ENCODE peak calls at places on chromosomes 3 and 15, in ten cellular contexts. O is heart left ventricle, Q is pancreas, H is lower lobe of right lung, C is fibroblast of lung, G is HCT116, Z is kidney, E is left ventricle myocardium inferior, X is aorta, I is HepG2. J is an unnamed sample. For H3K4me1, the result is how much of the 10 kb centered on the place peaks cover.

GRCh38 chr3:122132949-122133540 is 50.4 kb upstream of the CASR start:
- DNase-seq in O (no peak), Q (peak), H (no peak), C (no peak), G (no peak), Z (peak), E (no peak), X (no peak), I (no peak), J (no peak)

GRCh38 chr3:69244036-69244435 is 121.6 kb upstream of the LMOD3 start:
- DNase-seq in O (no peak), Q (no peak), H (no peak), C (no peak), G (no peak), Z (no peak), E (no peak), X (no peak), I (no peak), J (no peak)

GRCh38 chr3:131503328-131503650 is 518 bp upstream of the MRPL3 start:
- DNase-seq in O (no peak), Q (no peak), H (no peak), C (no peak), G (no peak), Z (no peak), E (no peak), X (no peak), I (no peak), J (peak)

GRCh38 chr15:24832282-24832681 is 122.5 kb upstream of the SNRPN start:
- DNase-seq in O (no peak), Q (no peak), H (no peak), C (no peak), G (no peak), Z (no peak), E (no peak), X (no peak), I (no peak), J (no peak)

GRCh38 chr3:70261283-70261682 is 51.2 kb downstream of the MDFIC2 start:
- DNase-seq in O (no peak), Q (no peak), H (no peak), C (no peak), G (no peak), Z (no peak), E (no peak), X (no peak), I (no peak), J (no peak)

GRCh38 chr3:128133273-128133883 is 9.8 kb upstream of the RUVBL1 start:
- DNase-seq in O (no peak), Q (peak), H (no peak), C (peak), G (peak), Z (no peak), E (no peak), X (no peak), I (peak), J (peak)

GRCh38 chr15:52336530-52336929 is 40.9 kb upstream of the MYO5C start:
- DNase-seq in O (no peak), Q (peak), H (no peak), C (no peak), G (no peak), Z (no peak), E (no peak), X (no peak), I (no peak), J (no peak)

GRCh38 chr3:172853911-172854648 is 103.6 kb downstream of the ECT2 start:
- DNase-seq in O (no peak), Q (no peak), H (no peak), C (no peak), G (no peak), Z (no peak), E (no peak), X (no peak), I (no peak), J (no peak)

GRCh38 chr3:11803977-11804903 is 42.4 kb downstream of the TAMM41 start:
- DNase-seq in O (peak), Q (peak), H (peak), C (peak), G (peak), Z (no peak), E (no peak), X (peak), I (peak), J (peak)

GRCh38 chr15:62847900-62848489 is 194.6 kb upstream of the TPM1 start:
- DNase-seq in O (peak), Q (peak), H (peak), C (peak), G (peak), Z (no peak), E (peak), X (peak), I (peak), J (peak)

GRCh38 chr15:71713191-71713798 is 97.1 kb upstream of the NR2E3 start:
- DNase-seq in O (no peak), Q (no peak), H (no peak), C (no peak), G (no peak), Z (no peak), E (no peak), X (no peak), I (no peak), J (peak)

GRCh38 chr15:85003593-85004312 is 22.1 kb downstream of the PDE8A start:
- DNase-seq in O (no peak), Q (no peak), H (peak), C (no peak), G (no peak), Z (no peak), E (no peak), X (peak), I (no peak), J (no peak)
- H3K4me1 ChIP-seq in O (under half), Q (under half), H (half or more), C (under half), G (under half), Z (half or more), E (half or more), X (under half), I (half or more), J (half or more)

GRCh38 chr15:98803228-98804056 is 155.1 kb downstream of the IGF1R start:
- DNase-seq in O (no peak), Q (no peak), H (no peak), C (peak), G (no peak), Z (no peak), E (no peak), X (no peak), I (no peak), J (no peak)
- H3K4me1 ChIP-seq in O (under half), Q (under half), H (under half), C (under half), G (half or more), Z (under half), E (half or more), X (under half), I (half or more), J (half or more)

GRCh38 chr15:78084359-78084750 is 6.8 kb upstream of the TBC1D2B start:
- DNase-seq in O (no peak), Q (no peak), H (no peak), C (no peak), G (no peak), Z (no peak), E (no peak), X (peak), I (no peak), J (no peak)

GRCh38 chr15:78083687-78084358 is 6.3 kb upstream of the TBC1D2B start:
- DNase-seq in O (no peak), Q (no peak), H (no peak), C (no peak), G (no peak), Z (no peak), E (no peak), X (peak), I (no peak), J (no peak)

GRCh38 chr15:78083186-78083585 is 5.7 kb upstream of the TBC1D2B start:
- DNase-seq in O (no peak), Q (no peak), H (no peak), C (no peak), G (no peak), Z (no peak), E (no peak), X (peak), I (no peak), J (no peak)

GRCh38 chr15:78087944-78088772 is 4.2 kb upstream of the SH2D7 start:
- DNase-seq in O (no peak), Q (no peak), H (no peak), C (no peak), G (no peak), Z (no peak), E (no peak), X (peak), I (no peak), J (no peak)

DNA sequence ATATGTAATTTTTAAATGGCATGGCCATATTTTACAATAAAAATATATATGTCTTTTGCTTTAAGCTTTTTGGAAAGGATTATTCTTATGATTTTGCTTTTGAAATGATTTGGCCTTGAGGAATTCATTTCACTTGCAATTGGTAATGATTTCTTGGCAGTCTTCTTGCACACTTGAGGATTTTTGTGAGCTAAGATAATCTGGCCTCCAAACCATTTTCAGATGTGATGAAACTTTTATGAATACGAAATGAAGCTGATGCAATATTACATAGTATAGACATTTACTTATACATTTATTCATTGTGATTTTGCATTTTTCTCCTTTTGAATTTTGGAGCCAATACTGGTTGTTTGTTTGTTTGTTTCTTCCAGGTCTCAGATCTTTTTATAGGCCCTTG is 6.4 kb upstream of the SH2D7 start:
- DNase-seq in O (no peak), Q (no peak), H (no peak), C (peak), G (no peak), Z (no peak), E (no peak), X (no peak), I (no peak), J (peak)
- H3K4me1 ChIP-seq in O (under half), Q (under half), H (half or more), C (under half), G (under half), Z (under half), E (under half), X (under half), I (half or more), J (under half)

GRCh38 chr3:154273381-154273780 is 50.9 kb downstream of the DHX36 start:
- DNase-seq in O (no peak), Q (no peak), H (no peak), C (no peak), G (no peak), Z (no peak), E (no peak), X (no peak), I (no peak), J (no peak)
- H3K4me1 ChIP-seq in O (under half), Q (under half), H (under half), C (under half), G (under half), Z (under half), E (under half), X (under half), I (under half), J (under half)

J was measured in A673.